ENCODE peak calls at places on chromosomes 5 and 9, in five cellular contexts. L, P, Z, K and C are unnamed samples.

GRCh38 chr5:124655211-124655880 is 91.1 kb downstream of the ZNF608 start:
- DNase-seq in L (no peak), P (no peak), Z (no peak), K (peak; percentile 81), C (no peak)

GRCh38 chr5:100772011-100772410 is 131.1 kb downstream of the ST8SIA4 start:
- DNase-seq in L (no peak), P (no peak), Z (peak; percentile 28), K (no peak), C (no peak)

GRCh38 chr5:140408750-140409241 is 7.2 kb downstream of the ANKHD1 start:
- DNase-seq in L (no peak), P (no peak), Z (no peak), K (no peak), C (no peak)

GRCh38 chr9:95509851-95510529 is 6.8 kb downstream of the PTCH1 start:
- DNase-seq in L (peak; percentile 55), P (no peak), Z (peak; percentile 64), K (peak; percentile 76), C (no peak)

GRCh38 chr5:82730862-82731261 is 346.3 kb downstream of the TMEM167A start:
- DNase-seq in L (no peak), P (no peak), Z (no peak), K (no peak), C (no peak)

GRCh38 chr9:127534931-127535330 is 77.1 kb upstream of the STXBP1 start:
- DNase-seq in L (no peak), P (no peak), Z (no peak), K (no peak), C (no peak)

GRCh38 chr9:77019810-77020437 is 469 bp downstream of the FOXB2 start:
- DNase-seq in L (peak; percentile 34), P (no peak), Z (no peak), K (no peak), C (no peak)

GRCh38 chr5:62421414-62421813 is 8.9 kb downstream of the IPO11 start:
- DNase-seq in L (no peak), P (no peak), Z (no peak), K (no peak), C (no peak)

GRCh38 chr5:90563161-90563560 is 4.6 kb downstream of the ADGRV1 start:
- DNase-seq in L (no peak), P (no peak), Z (no peak), K (no peak), C (no peak)

GRCh38 chr5:135223891-135224625 is 175.0 kb downstream of the MACROH2A1 start:
- DNase-seq in L (peak; percentile 2), P (no peak), Z (no peak), K (no peak), C (no peak)

GRCh38 chr9:133356391-133357091 is at the start of the genes SURF1 and SURF2:
- DNase-seq in L (peak; percentile 97), P (peak; percentile 80), Z (peak; percentile 62), K (peak; percentile 96), C (peak; percentile 87)

GRCh38 chr9:89598926-89599325 is 5.9 kb upstream of the GADD45G start:
- DNase-seq in L (peak; percentile 75), P (no peak), Z (no peak), K (no peak), C (no peak)

GRCh38 chr5:172422255-172422654 is 32.1 kb downstream of the SH3PXD2B start:
- DNase-seq in L (no peak), P (no peak), Z (no peak), K (no peak), C (no peak)

GRCh38 chr9:122056484-122056883 is 36.6 kb downstream of the TTLL11 start:
- DNase-seq in L (no peak), P (no peak), Z (no peak), K (no peak), C (no peak)

GRCh38 chr9:116504893-116505480 is 182.1 kb upstream of the TRIM32 start:
- DNase-seq in L (no peak), P (no peak), Z (no peak), K (no peak), C (no peak)

GRCh38 chr9:34651876-34652602 is at the start of gene IL11RA:
- DNase-seq in L (peak; percentile 64), P (no peak), Z (no peak), K (peak; percentile 90), C (no peak)

GRCh38 chr9:118331622-118332045 is 627.4 kb downstream of the TLR4 start:
- DNase-seq in L (no peak), P (no peak), Z (no peak), K (no peak), C (no peak)

GRCh38 chr9:113599647-113600476 is 136.3 kb downstream of the RGS3 start:
- DNase-seq in L (no peak), P (no peak), Z (no peak), K (peak; percentile 73), C (no peak)

GRCh38 chr5:169847519-169847918 is 132.8 kb downstream of the INSYN2B start:
- DNase-seq in L (no peak), P (no peak), Z (no peak), K (no peak), C (no peak)

GRCh38 chr9:124290743-124291554 is 33.2 kb downstream of the NEK6 start:
- DNase-seq in L (no peak), P (no peak), Z (no peak), K (no peak), C (no peak)

GRCh38 chr5:61275841-61276240 is 56.2 kb upstream of the ZSWIM6 start:
- DNase-seq in L (no peak), P (no peak), Z (no peak), K (peak; percentile 62), C (no peak)

GRCh38 chr9:128637656-128638055 is 19.0 kb downstream of the DYNC2I2 start:
- DNase-seq in L (no peak), P (no peak), Z (peak; percentile 41), K (no peak), C (no peak)

GRCh38 chr9:4297795-4298254 is 2.0 kb downstream of the GLIS3 start:
- DNase-seq in L (peak; percentile 73), P (peak; percentile 37), Z (peak; percentile 48), K (peak; percentile 88), C (no peak)

GRCh38 chr5:14681236-14681752 is 16.8 kb downstream of the OTULIN start:
- DNase-seq in L (no peak), P (no peak), Z (no peak), K (no peak), C (no peak)

GRCh38 chr5:112024769-112025168 is 267.8 kb upstream of the NREP start:
- DNase-seq in L (no peak), P (no peak), Z (no peak), K (peak; percentile 79), C (no peak)

GRCh38 chr9:69385474-69386091 is 60.6 kb downstream of the ENTREP1 start:
- DNase-seq in L (no peak), P (no peak), Z (no peak), K (no peak), C (no peak)

GRCh38 chr5:170151105-170151831 is 45.6 kb downstream of the FOXI1 start:
- DNase-seq in L (no peak), P (no peak), Z (no peak), K (peak; percentile 69), C (no peak)

GRCh38 chr9:20671635-20672034 is 12.4 kb upstream of the FOCAD start:
- DNase-seq in L (no peak), P (no peak), Z (no peak), K (no peak), C (no peak)

GRCh38 chr9:89878003-89878411 is 273.2 kb downstream of the GADD45G start:
- DNase-seq in L (peak; percentile 16), P (no peak), Z (no peak), K (no peak), C (peak; percentile 9)

GRCh38 chr5:34709861-34710673 is 53.9 kb downstream of the RAI14 start:
- DNase-seq in L (no peak), P (no peak), Z (no peak), K (peak; percentile 86), C (no peak)

GRCh38 chr5:4579679-4580078 is 560.5 kb upstream of the ADAMTS16 start:
- DNase-seq in L (no peak), P (no peak), Z (no peak), K (no peak), C (no peak)

GRCh38 chr5:96256795-96257470 is 176.1 kb downstream of the PCSK1 start:
- DNase-seq in L (peak; percentile 82), P (no peak), Z (no peak), K (peak; percentile 42), C (no peak)

GRCh38 chr9:12903316-12903715 is 128.5 kb downstream of the LURAP1L start:
- DNase-seq in L (no peak), P (no peak), Z (no peak), K (no peak), C (no peak)

GRCh38 chr5:123125172-123125508 is 36.1 kb downstream of the PRDM6 start:
- DNase-seq in L (no peak), P (no peak), Z (no peak), K (peak; percentile 80), C (no peak)

GRCh38 chr5:134577796-134578577 is 52.5 kb downstream of the JADE2 start:
- DNase-seq in L (peak; percentile 91), P (peak; percentile 39), Z (peak; percentile 70), K (peak; percentile 95), C (peak; percentile 72)